ENCODE peak calls at places on chromosomes 11 and 22, in eight cellular contexts. Z is hepatocyte, W is astrocyte of the cerebellum, K is endothelial cell, T is kidney epithelial cell, R is WTC11, E is ascending aorta, C is adrenal gland. G is an unnamed sample.

GRCh38 chr11:12989428-12990242 is 19.5 kb upstream of the RASSF10 start:
- DNase-seq in E (no peak), T (peak), W (no peak), K (no peak), Z (no peak), C (no peak), R (no peak), G (no peak)

GRCh38 chr11:75350743-75351540 is 519 bp downstream of the ARRB1 start:
- DNase-seq in Z (no peak), T (no peak), K (peak), E (peak), R (peak), W (no peak), C (peak), G (no peak)

GRCh38 chr11:1943977-1944376 is 3.2 kb upstream of the MRPL23 start:
- DNase-seq in T (no peak), E (peak), W (no peak), C (no peak), K (no peak), R (no peak), Z (no peak), G (no peak)

GRCh38 chr22:44893731-44894080 is 116.1 kb downstream of the PHF21B start:
- DNase-seq in W (no peak), T (no peak), R (no peak), C (no peak), K (no peak), E (peak), Z (no peak), G (no peak)

GRCh38 chr22:43001271-43002197 is 13.4 kb downstream of the PACSIN2 start:
- DNase-seq in E (no peak), T (no peak), C (no peak), R (no peak), Z (no peak), W (peak), K (no peak), G (no peak)

GRCh38 chr11:14244926-14245325 is 114.1 kb downstream of the RRAS2 start:
- DNase-seq in K (no peak), R (no peak), Z (no peak), T (no peak), W (no peak), E (no peak), C (no peak), G (no peak)

GRCh38 chr11:19467904-19468303 is 227.2 kb upstream of the E2F8 start:
- DNase-seq in T (no peak), R (no peak), Z (no peak), E (no peak), C (no peak), K (no peak), W (no peak), G (no peak)

GRCh38 chr11:36149538-36150242 is 139.5 kb downstream of the COMMD9 start:
- DNase-seq in E (peak), Z (peak), W (peak), C (peak), T (peak), K (peak), R (peak), G (peak)

GRCh38 chr11:109864161-109864661 is 229.0 kb upstream of the ZC3H12C start:
- DNase-seq in W (peak), K (no peak), Z (peak), T (peak), E (no peak), C (no peak), R (no peak), G (no peak)

GRCh38 chr11:14861680-14862079 is 30.4 kb downstream of the CYP2R1 start:
- DNase-seq in C (no peak), E (no peak), K (no peak), T (no peak), R (no peak), W (no peak), Z (peak), G (peak)

GRCh38 chr11:128341280-128341679 is 246.1 kb downstream of the ETS1 start:
- DNase-seq in C (no peak), K (no peak), W (no peak), Z (no peak), R (no peak), T (no peak), E (no peak), G (no peak)

GRCh38 chr11:116224154-116224888 is 548.5 kb downstream of the BUD13 start:
- DNase-seq in C (peak), T (no peak), K (peak), E (no peak), R (peak), Z (peak), W (no peak), G (peak)

DNA sequence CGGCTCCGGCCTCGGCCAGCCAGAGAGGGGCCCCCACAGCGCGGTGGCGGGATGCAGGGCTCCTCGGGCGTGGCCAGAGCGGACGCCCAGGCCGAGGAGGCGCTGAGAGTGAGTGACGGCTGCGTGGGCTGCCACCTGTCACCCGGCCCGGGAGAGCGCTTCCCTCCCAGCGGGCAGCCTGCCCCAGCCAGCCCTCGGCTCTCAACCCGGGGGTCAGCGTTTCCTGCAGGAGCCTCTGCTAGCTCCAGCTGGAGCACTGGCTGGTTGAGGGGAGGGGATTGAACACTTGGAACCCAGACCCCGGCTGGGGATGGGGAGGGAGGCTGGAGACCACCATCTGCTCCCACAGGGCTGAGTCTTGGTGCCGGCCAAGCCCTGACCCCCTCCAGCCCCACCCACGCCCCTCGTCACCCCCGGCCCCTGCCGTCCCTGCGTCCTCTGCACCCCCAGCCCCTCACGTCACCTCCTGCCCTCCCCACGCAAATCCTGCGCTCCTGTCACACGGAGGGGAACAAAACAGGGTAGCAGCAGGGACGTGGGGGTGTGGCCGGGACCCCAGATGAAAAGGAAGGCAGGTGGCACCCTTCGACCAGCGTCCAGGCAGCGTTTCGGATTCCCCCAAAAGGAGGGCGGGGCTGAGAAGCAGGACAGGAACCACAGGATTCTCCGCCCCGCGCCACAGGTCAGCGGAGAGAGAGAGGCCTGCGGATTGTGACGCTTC is 156.9 kb downstream of the BRD1 start:
- DNase-seq in Z (no peak), E (no peak), W (no peak), T (no peak), K (peak), C (no peak), R (peak), G (no peak)
- TF ChIP-seq CTCF in Z (no peak), E (no peak), W (no peak), T (no peak), K (no peak), C (no peak), R (no peak), G (no peak)

GRCh38 chr22:37254867-37255233 is 10.8 kb upstream of the RAC2 start:
- DNase-seq in C (no peak), R (no peak), W (no peak), T (no peak), K (no peak), Z (no peak), E (no peak), G (no peak)

GRCh38 chr22:37256075-37256726 is 12.1 kb upstream of the RAC2 start:
- DNase-seq in R (no peak), T (no peak), W (no peak), C (no peak), Z (no peak), K (no peak), E (no peak), G (no peak)

GRCh38 chr22:37255558-37256006 is 11.5 kb upstream of the RAC2 start:
- DNase-seq in R (no peak), W (no peak), E (no peak), C (no peak), Z (no peak), K (no peak), T (no peak), G (no peak)

GRCh38 chr22:37254206-37254866 is 10.3 kb upstream of the RAC2 start:
- DNase-seq in C (no peak), T (no peak), Z (no peak), E (no peak), R (no peak), K (no peak), W (peak), G (peak)

DNA sequence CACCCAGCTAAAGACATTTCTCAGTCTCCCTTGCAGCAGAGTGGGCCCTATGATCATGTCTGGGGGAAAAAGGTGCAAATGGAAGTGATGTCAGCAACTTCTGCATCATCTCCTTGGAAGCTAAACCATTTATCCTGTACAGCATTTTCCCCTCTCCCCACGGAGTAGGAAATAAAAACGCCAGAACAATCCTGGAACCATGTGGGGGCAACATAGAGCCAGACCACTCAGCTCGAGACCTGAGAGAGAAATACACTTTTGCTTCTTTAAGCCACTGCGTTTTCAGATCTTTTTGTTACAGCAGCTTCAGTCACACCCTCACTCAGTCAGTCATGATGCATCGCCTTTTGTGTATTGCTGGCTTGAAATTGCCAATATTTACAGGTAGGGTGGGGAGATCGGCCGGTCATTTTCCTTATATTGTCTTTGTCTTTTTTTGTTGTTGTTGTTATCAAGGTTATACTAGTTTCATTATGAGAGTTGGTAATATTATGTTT is 9.1 kb upstream of the RAC2 start:
- DNase-seq in C (no peak), K (no peak), W (no peak), Z (no peak), R (no peak), E (no peak), T (no peak), G (no peak)
- TF ChIP-seq CTCF in C (no peak), K (no peak), W (peak), Z (no peak), R (no peak), E (no peak), T (peak), G (no peak)

GRCh38 chr11:78418584-78419211 is 1.1 kb upstream of the GAB2 start:
- DNase-seq in K (no peak), C (no peak), Z (no peak), T (no peak), E (no peak), W (no peak), R (no peak), G (no peak)

GRCh38 chr11:78419327-78419726 is 1.7 kb upstream of the GAB2 start:
- DNase-seq in Z (peak), C (peak), W (peak), T (peak), E (peak), R (no peak), K (no peak), G (no peak)

GRCh38 chr11:78416285-78417174 is 1.1 kb downstream of the GAB2 start:
- DNase-seq in C (peak), T (no peak), Z (peak), E (peak), R (peak), K (peak), W (peak), G (peak)

GRCh38 chr11:78417175-78417887 is at the start of gene GAB2:
- DNase-seq in E (no peak), Z (peak), W (no peak), R (peak), T (no peak), K (peak), C (peak), G (peak)

GRCh38 chr11:78417888-78418583 is 416 bp upstream of the GAB2 start:
- DNase-seq in E (peak), C (peak), K (peak), W (no peak), R (peak), T (no peak), Z (peak), G (peak)
- TF ChIP-seq CTCF in E (no peak), C (no peak), K (no peak), W (no peak), R (no peak), T (no peak), Z (no peak), G (no peak)

GRCh38 chr11:114399903-114400221 is 449 bp downstream of the C11orf71 start:
- DNase-seq in E (no peak), C (no peak), Z (no peak), W (no peak), T (no peak), R (peak), K (peak), G (peak)

GRCh38 chr11:114398303-114398920 is 1.9 kb downstream of the C11orf71 start:
- DNase-seq in T (no peak), R (no peak), K (no peak), Z (no peak), E (no peak), C (no peak), W (no peak), G (no peak)

GRCh38 chr11:114400222-114400973 is at the start of the genes C11orf71 and RBM7:
- DNase-seq in Z (peak), C (peak), T (peak), E (peak), R (peak), K (peak), W (peak), G (peak)

GRCh38 chr11:114399490-114399889 is 821 bp downstream of the C11orf71 start:
- DNase-seq in R (no peak), K (no peak), W (no peak), T (no peak), E (no peak), C (no peak), Z (peak), G (no peak)

DNA sequence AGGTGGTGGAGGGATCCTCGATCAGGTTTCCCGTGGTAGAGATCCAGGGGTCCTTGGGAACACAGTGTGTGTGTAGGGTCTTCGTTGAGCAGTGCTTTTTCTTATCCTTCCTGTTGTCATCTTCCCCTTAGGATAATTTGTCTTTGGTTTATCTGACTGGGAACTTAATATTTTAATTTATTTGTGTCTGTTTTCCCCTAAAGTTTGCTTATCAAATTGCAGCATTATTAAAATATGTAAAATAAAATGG is 433 bp downstream of the RBM7 start:
- DNase-seq in T (no peak), R (no peak), Z (no peak), K (no peak), W (no peak), E (no peak), C (no peak), G (no peak)
- TF ChIP-seq CTCF in T (no peak), R (no peak), Z (no peak), K (no peak), W (no peak), E (no peak), C (no peak), G (no peak)

GRCh38 chr22:31399211-31400022 is at the start of gene DRG1:
- DNase-seq in E (peak), K (peak), R (peak), Z (peak), C (peak), T (peak), W (peak), G (peak)
- TF ChIP-seq CTCF in E (no peak), K (no peak), R (no peak), Z (no peak), C (no peak), T (no peak), W (no peak), G (no peak)